ENCODE peak calls at places on chromosomes 6 and 20, in ten cellular contexts. Y is Right ventricle myocardium inferior; L is ascending aorta; C is D341Med; B is AG09319; V is activated naive CD4-positive, alpha-beta T cell treated with anti-CD3 and anti-CD28 coated beads, Interleukin-2, amount 50 U/mL, for 16 hours; O is CD8-positive, alpha-beta T cell; A is NAMALWA; W is HEK293T; S is activated CD8-positive, alpha-beta memory T cell treated with anti-CD3 and anti-CD28 coated beads, Interleukin-2, amount 10 ng/mL, durations not matched to agents 7 days and 5 days. G is an unnamed sample.

GRCh38 chr20:35171753-35172433 is at the start of gene PROCR:
- DNase-seq in Y (peak), O (no peak), C (peak), B (peak), S (peak), W (peak), A (no peak), V (no peak), L (peak), G (peak)

GRCh38 chr20:16260911-16261310 is 312.3 kb downstream of the KIF16B start:
- DNase-seq in W (no peak), C (no peak), B (no peak), L (no peak), O (no peak), S (no peak), V (no peak), Y (no peak), A (no peak), G (no peak)

GRCh38 chr6:160391419-160392116 is 43.4 kb downstream of the SLC22A3 start:
- DNase-seq in A (no peak), V (no peak), W (no peak), S (no peak), L (no peak), B (no peak), C (no peak), Y (no peak), O (no peak), G (no peak)

GRCh38 chr20:45792513-45793118 is 862 bp downstream of the DNTTIP1 start:
- DNase-seq in L (no peak), B (no peak), C (no peak), O (no peak), S (peak), A (no peak), W (no peak), Y (no peak), V (no peak), G (no peak)

GRCh38 chr20:63544958-63545516 is 2.5 kb downstream of the SRMS start:
- DNase-seq in L (no peak), A (no peak), S (no peak), W (no peak), B (no peak), C (no peak), V (no peak), Y (no peak), O (no peak), G (no peak)

GRCh38 chr6:35048031-35048613 is 93.0 kb downstream of the TCP11 start:
- DNase-seq in O (no peak), W (no peak), S (no peak), L (no peak), C (no peak), Y (no peak), B (no peak), V (no peak), A (no peak), G (no peak)

GRCh38 chr6:45272626-45273025 is 55.5 kb upstream of the RUNX2 start:
- DNase-seq in S (no peak), O (no peak), L (no peak), B (peak), Y (no peak), A (no peak), C (no peak), V (no peak), W (no peak), G (no peak)

GRCh38 chr20:35700625-35701148 is 1.5 kb downstream of the ROMO1 start:
- DNase-seq in V (no peak), Y (no peak), B (no peak), C (no peak), S (peak), A (no peak), W (no peak), O (no peak), L (no peak), G (no peak)

GRCh38 chr20:12925214-12925755 is 83.5 kb upstream of the SPTLC3 start:
- DNase-seq in A (peak), Y (no peak), V (no peak), O (no peak), W (peak), C (peak), B (peak), L (no peak), S (no peak), G (peak)

GRCh38 chr6:166365806-166366205 is 16.9 kb downstream of the MPC1 start:
- DNase-seq in S (no peak), V (no peak), W (no peak), A (no peak), L (no peak), C (no peak), B (no peak), O (no peak), Y (no peak), G (no peak)

GRCh38 chr6:118808794-118809668 is 84.9 kb upstream of the ASF1A start:
- DNase-seq in B (no peak), W (no peak), O (no peak), C (no peak), L (no peak), A (peak), S (peak), Y (no peak), V (no peak), G (no peak)

GRCh38 chr6:32058511-32058963 is 20.3 kb downstream of the CYP21A2 start:
- DNase-seq in V (no peak), B (no peak), W (no peak), Y (no peak), O (no peak), A (no peak), S (no peak), C (no peak), L (no peak), G (no peak)

GRCh38 chr20:5864873-5865582 is 85.3 kb downstream of the TRMT6 start:
- DNase-seq in B (no peak), A (no peak), V (no peak), O (no peak), W (no peak), L (no peak), Y (no peak), S (peak), C (no peak), G (no peak)

GRCh38 chr6:134663800-134664535 is 285.9 kb downstream of the ALDH8A1 start:
- DNase-seq in C (no peak), Y (no peak), V (no peak), B (no peak), S (no peak), A (no peak), W (no peak), O (no peak), L (no peak), G (no peak)

GRCh38 chr6:106547556-106547955 is 81.7 kb downstream of the RTN4IP1 start:
- DNase-seq in O (no peak), V (no peak), W (no peak), Y (no peak), L (no peak), C (no peak), A (no peak), S (no peak), B (no peak), G (no peak)

GRCh38 chr20:41991412-41991811 is 373.2 kb upstream of the CHD6 start:
- DNase-seq in W (no peak), O (no peak), S (no peak), C (no peak), A (no peak), B (no peak), L (no peak), V (no peak), Y (no peak), G (no peak)

GRCh38 chr6:9044426-9044825 is 609.1 kb upstream of the SLC35B3 start:
- DNase-seq in L (no peak), W (no peak), S (no peak), V (no peak), O (no peak), A (no peak), Y (no peak), C (no peak), B (no peak), G (no peak)

GRCh38 chr6:70166088-70166958 is 136.6 kb downstream of the COL9A1 start:
- DNase-seq in L (no peak), A (no peak), B (peak), Y (no peak), C (peak), S (peak), O (no peak), V (no peak), W (peak), G (no peak)

GRCh38 chr20:32562495-32562911 is 22.6 kb downstream of the NOL4L start:
- DNase-seq in S (no peak), W (no peak), L (no peak), Y (no peak), A (no peak), V (no peak), B (no peak), C (no peak), O (no peak), G (no peak)

GRCh38 chr6:48429021-48429420 is 318.0 kb upstream of the PTCHD4 start:
- DNase-seq in W (no peak), O (no peak), V (no peak), L (no peak), C (no peak), S (no peak), B (no peak), A (no peak), Y (no peak), G (peak)

GRCh38 chr20:20755674-20756319 is 43.4 kb upstream of the RALGAPA2 start:
- DNase-seq in S (no peak), L (no peak), B (no peak), W (no peak), Y (no peak), V (no peak), C (no peak), O (no peak), A (no peak), G (no peak)

GRCh38 chr6:30350519-30350918 is 5.6 kb downstream of the RPP21 start:
- DNase-seq in S (no peak), C (no peak), V (no peak), Y (no peak), B (no peak), O (no peak), L (no peak), W (no peak), A (no peak), G (no peak)

GRCh38 chr20:54221383-54221782 is 13.5 kb downstream of the PFDN4 start:
- DNase-seq in C (no peak), L (no peak), V (no peak), Y (no peak), A (peak), B (no peak), O (no peak), S (no peak), W (no peak), G (no peak)

GRCh38 chr6:100203391-100203790 is 209.4 kb upstream of the MCHR2 start:
- DNase-seq in L (no peak), B (peak), O (no peak), W (no peak), S (no peak), C (no peak), Y (no peak), V (no peak), A (no peak), G (no peak)

GRCh38 chr6:47481806-47482205 is 4.2 kb downstream of the CD2AP start:
- DNase-seq in Y (no peak), O (no peak), S (no peak), W (no peak), A (no peak), B (no peak), C (no peak), L (no peak), V (no peak), G (no peak)

GRCh38 chr20:10524034-10524476 is 89.0 kb downstream of the SLX4IP start:
- DNase-seq in C (no peak), O (no peak), W (no peak), Y (peak), A (no peak), S (no peak), L (no peak), V (no peak), B (no peak), G (no peak)

GRCh38 chr6:4613381-4613780 is 162.8 kb upstream of the CDYL start:
- DNase-seq in C (no peak), B (no peak), W (no peak), Y (no peak), O (no peak), L (no peak), V (no peak), S (no peak), A (no peak), G (no peak)

GRCh38 chr6:41546475-41546865 is 289 bp downstream of the FOXP4 start:
- DNase-seq in C (peak), W (peak), O (no peak), Y (peak), S (no peak), B (no peak), A (peak), V (no peak), L (no peak), G (no peak)

GRCh38 chr20:4813839-4814695 is 92.4 kb downstream of the PRND start:
- DNase-seq in W (no peak), B (no peak), S (peak), C (no peak), L (no peak), O (peak), Y (no peak), A (peak), V (no peak), G (no peak)

GRCh38 chr6:96927660-96928059 is 3.1 kb downstream of the KLHL32 start:
- DNase-seq in B (no peak), A (no peak), W (no peak), S (no peak), L (no peak), C (no peak), Y (no peak), O (no peak), V (no peak), G (no peak)

GRCh38 chr20:59004763-59005522 is 2.1 kb downstream of the CTSZ start:
- DNase-seq in L (no peak), S (peak), W (no peak), Y (peak), C (no peak), V (no peak), A (peak), B (no peak), O (no peak), G (peak)

GRCh38 chr20:40571625-40572024 is 117.4 kb downstream of the MAFB start:
- DNase-seq in B (no peak), Y (no peak), V (no peak), L (no peak), O (no peak), A (no peak), W (no peak), C (no peak), S (no peak), G (no peak)